ENCODE peak calls at places on chromosomes 16 and 17, in four cellular contexts. V, D, O and N are unnamed samples.

GRCh38 chr17:556431-556995 is 158.1 kb downstream of the VPS53 start:
- DNase-seq in V (no peak), D (no peak), O (no peak), N (no peak)

GRCh38 chr17:48548687-48549621 is 4.0 kb upstream of the HOXB2 start:
- DNase-seq in O (peak), V (no peak), D (no peak), N (no peak)

GRCh38 chr16:16184594-16184993 is 38.7 kb downstream of the ABCC6 start:
- DNase-seq in D (no peak), O (no peak), V (no peak), N (no peak)

GRCh38 chr17:81254955-81255717 is 16.0 kb downstream of the NDUFAF8 start:
- DNase-seq in O (peak), V (no peak), D (no peak), N (no peak)

GRCh38 chr16:69762843-69763556 is 868 bp downstream of the WWP2 start:
- DNase-seq in O (peak), D (no peak), V (no peak), N (peak)

GRCh38 chr17:82863941-82864720 is 24.3 kb upstream of the ZNF750 start:
- DNase-seq in V (peak), O (peak), D (peak), N (peak)

GRCh38 chr16:83473926-83474660 is 333.7 kb upstream of the HSBP1 start:
- DNase-seq in O (no peak), D (no peak), V (no peak), N (no peak)

GRCh38 chr16:14263011-14263410 is 191.9 kb downstream of the MRTFB start:
- DNase-seq in V (no peak), O (no peak), D (no peak), N (no peak)

GRCh38 chr17:82592751-82593589 is 55.3 kb downstream of the WDR45B start:
- DNase-seq in O (peak), D (peak), V (no peak), N (no peak)

GRCh38 chr16:89174055-89174827 is 2.7 kb downstream of the CDH15 start:
- DNase-seq in D (no peak), V (no peak), O (no peak), N (no peak)

GRCh38 chr17:2416010-2416734 is 15.3 kb upstream of the MNT start:
- DNase-seq in V (peak), O (peak), D (peak), N (peak)

GRCh38 chr17:7393613-7394451 is 493 bp downstream of the PLSCR3 start:
- DNase-seq in D (no peak), V (peak), O (no peak), N (peak)

GRCh38 chr17:79842656-79843474 is 3.6 kb upstream of the CBX4 start:
- DNase-seq in D (no peak), O (no peak), V (no peak), N (peak)